ENCODE peak calls at places on chromosome 9, in ten cellular contexts. W is H9, V is GM23338, X is uterus, Z is IMR-90, E is lower lobe of right lung, U is fibroblast of the aortic adventitia, I is GM12865, F is MCF 10A, J is neural crest cell. R is an unnamed sample.
A peak's percentile ranks its signal among the peaks of the same experiment; 100 is the strongest.

GRCh38 chr9:87236546-87236945 is 261.1 kb upstream of the DAPK1 start:
- DNase-seq in W (no peak), V (no peak), X (no peak), Z (peak; percentile 28), E (no peak), U (no peak), I (no peak), F (no peak), J (no peak), R (no peak)

GRCh38 chr9:70389642-70390266 is 24.7 kb downstream of the KLF9 start:
- DNase-seq in W (no peak), V (no peak), X (no peak), Z (peak; percentile 49), E (no peak), U (peak; percentile 62), I (no peak), F (peak; percentile 29), J (no peak), R (no peak)

GRCh38 chr9:89600831-89601230 is 4.0 kb upstream of the GADD45G start:
- DNase-seq in W (peak; percentile 15), V (no peak), X (no peak), Z (no peak), E (no peak), U (no peak), I (no peak), F (no peak), J (no peak), R (no peak)

GRCh38 chr9:91930475-91930874 is 19.6 kb downstream of the ROR2 start:
- DNase-seq in W (no peak), V (peak; percentile 58), X (no peak), Z (peak; percentile 30), E (no peak), U (no peak), I (no peak), F (peak; percentile 17), J (no peak), R (no peak)

GRCh38 chr9:73143606-73144328 is 7.9 kb upstream of the ANXA1 start:
- DNase-seq in W (no peak), V (no peak), X (no peak), Z (peak; percentile 88), E (no peak), U (peak; percentile 94), I (no peak), F (peak; percentile 93), J (no peak), R (no peak)

GRCh38 chr9:35313911-35314310 is 152.1 kb downstream of the UNC13B start:
- DNase-seq in W (no peak), V (peak; percentile 8), X (no peak), Z (peak; percentile 29), E (no peak), U (peak; percentile 35), I (no peak), F (no peak), J (no peak), R (no peak)

GRCh38 chr9:14313951-14314423 is at the start of gene NFIB:
- DNase-seq in W (peak; percentile 68), V (peak; percentile 79), X (peak; percentile 58), Z (peak; percentile 24), E (peak; percentile 60), U (peak; percentile 52), I (no peak), F (peak; percentile 55), J (peak; percentile 40), R (peak; percentile 57)

GRCh38 chr9:130952065-130952762 is 13.2 kb upstream of the FIBCD1 start:
- DNase-seq in W (no peak), V (no peak), X (no peak), Z (no peak), E (no peak), U (no peak), I (no peak), F (no peak), J (no peak), R (no peak)

GRCh38 chr9:75798484-75798883 is 92.0 kb upstream of the PCSK5 start:
- DNase-seq in W (no peak), V (no peak), X (no peak), Z (no peak), E (no peak), U (no peak), I (no peak), F (no peak), J (no peak), R (no peak)

GRCh38 chr9:35935755-35936509 is 22.0 kb downstream of the OR2S2 start:
- DNase-seq in W (no peak), V (no peak), X (no peak), Z (peak; percentile 82), E (no peak), U (peak; percentile 95), I (no peak), F (peak; percentile 43), J (no peak), R (no peak)

GRCh38 chr9:107213080-107213479 is 70.0 kb upstream of the RAD23B start:
- DNase-seq in W (no peak), V (no peak), X (no peak), Z (no peak), E (no peak), U (no peak), I (peak; percentile 8), F (no peak), J (no peak), R (no peak)

GRCh38 chr9:89986190-89986589 is 381.4 kb downstream of the GADD45G start:
- DNase-seq in W (no peak), V (no peak), X (no peak), Z (no peak), E (no peak), U (no peak), I (no peak), F (no peak), J (no peak), R (no peak)

GRCh38 chr9:25461416-25461815 is 216.8 kb downstream of the TUSC1 start:
- DNase-seq in W (no peak), V (no peak), X (no peak), Z (no peak), E (no peak), U (no peak), I (no peak), F (peak; percentile 32), J (no peak), R (no peak)

GRCh38 chr9:20744046-20744630 is 60.1 kb downstream of the FOCAD start:
- DNase-seq in W (no peak), V (no peak), X (no peak), Z (no peak), E (no peak), U (no peak), I (no peak), F (no peak), J (no peak), R (no peak)

GRCh38 chr9:96218821-96219614 is 83.0 kb downstream of the HSD17B3 start:
- DNase-seq in W (peak; percentile 41), V (peak; percentile 27), X (no peak), Z (no peak), E (no peak), U (no peak), I (no peak), F (no peak), J (no peak), R (peak; percentile 23)

GRCh38 chr9:96027271-96028131 is 152.0 kb downstream of the ERCC6L2 start:
- DNase-seq in W (peak; percentile 49), V (peak; percentile 65), X (no peak), Z (no peak), E (no peak), U (no peak), I (no peak), F (no peak), J (peak; percentile 16), R (peak; percentile 44)

GRCh38 chr9:113502427-113503008 is 39.0 kb downstream of the RGS3 start:
- DNase-seq in W (no peak), V (no peak), X (no peak), Z (no peak), E (no peak), U (no peak), I (no peak), F (no peak), J (no peak), R (no peak)

GRCh38 chr9:114504341-114505186 is 709 bp downstream of the WHRN start:
- DNase-seq in W (peak; percentile 77), V (peak; percentile 78), X (peak; percentile 55), Z (peak; percentile 19), E (peak; percentile 67), U (no peak), I (no peak), F (no peak), J (peak; percentile 42), R (peak; percentile 73)

GRCh38 chr9:129617167-129617566 is 3.7 kb downstream of the C9orf50 start:
- DNase-seq in W (peak; percentile 72), V (peak; percentile 70), X (no peak), Z (peak; percentile 86), E (no peak), U (peak; percentile 74), I (peak; percentile 31), F (peak; percentile 53), J (no peak), R (no peak)
- TF ChIP-seq CTCF in W (peak; percentile 75), V (peak; percentile 86), X (no peak), Z (peak; percentile 73), E (peak; percentile 22), U (peak; percentile 70), I (peak; percentile 35), F (peak; percentile 37), J (peak; percentile 60), R (no peak)

DNA sequence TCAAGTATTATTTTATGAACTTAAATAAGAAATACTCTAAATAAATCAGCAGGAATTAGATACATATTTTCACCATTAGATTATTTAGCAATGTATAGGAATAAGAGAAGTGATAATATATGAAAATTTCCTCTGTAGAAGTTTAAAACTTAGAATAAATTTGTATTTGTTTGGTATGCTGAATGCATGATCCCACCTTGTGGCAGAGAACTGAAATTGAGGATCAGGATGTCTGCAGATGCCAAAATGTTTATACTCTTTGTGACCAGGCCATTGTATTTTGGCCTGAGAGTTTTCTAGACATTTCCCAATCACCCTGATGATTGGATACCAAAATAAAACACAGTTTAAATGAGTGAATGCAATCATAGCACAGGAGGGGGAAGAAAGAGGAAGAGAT is 6.3 kb downstream of the TYRP1 start:
- DNase-seq in W (no peak), V (peak; percentile 34), X (no peak), Z (peak; percentile 32), E (no peak), U (peak; percentile 57), I (no peak), F (peak; percentile 29), J (no peak), R (no peak)
- TF ChIP-seq CTCF in W (peak; percentile 50), V (peak; percentile 24), X (no peak), Z (peak; percentile 46), E (no peak), U (peak; percentile 58), I (no peak), F (no peak), J (peak; percentile 53), R (peak; percentile 50)

GRCh38 chr9:129737479-129738269 is 15.2 kb downstream of the PTGES start:
- DNase-seq in W (peak; percentile 85), V (peak; percentile 95), X (peak; percentile 85), Z (peak; percentile 55), E (peak; percentile 89), U (peak; percentile 74), I (peak; percentile 82), F (peak; percentile 84), J (peak; percentile 96), R (peak; percentile 88)
- TF ChIP-seq CTCF in W (peak; percentile 98), V (peak; percentile 94), X (peak; percentile 97), Z (peak; percentile 89), E (peak; percentile 98), U (peak; percentile 93), I (peak; percentile 91), F (peak; percentile 95), J (peak; percentile 98), R (peak; percentile 100)

DNA sequence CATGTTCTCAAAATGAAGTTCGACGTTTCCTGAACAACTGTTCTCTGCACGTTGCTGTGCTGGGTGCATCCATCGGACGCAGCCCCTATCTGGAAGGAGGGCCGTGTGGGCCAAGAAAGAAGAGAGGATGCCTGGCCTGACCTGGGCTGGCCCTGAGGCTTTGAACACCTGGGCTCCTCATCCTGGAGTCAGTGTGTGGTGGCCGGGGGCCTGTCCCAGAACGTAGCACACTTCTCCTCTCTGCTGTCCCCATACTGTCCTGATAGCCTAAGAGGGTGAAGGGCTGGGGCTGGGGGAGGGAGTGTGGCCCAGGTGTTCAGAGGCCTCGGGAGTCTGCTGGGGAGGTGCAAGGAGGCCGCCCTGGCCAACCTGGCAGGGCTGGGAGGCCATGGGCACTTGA is 21.5 kb downstream of the COL5A1 start:
- DNase-seq in W (no peak), V (no peak), X (no peak), Z (no peak), E (no peak), U (no peak), I (no peak), F (no peak), J (no peak), R (no peak)
- TF ChIP-seq CTCF in W (no peak), V (no peak), X (no peak), Z (no peak), E (no peak), U (no peak), I (no peak), F (no peak), J (no peak), R (no peak)